ENCODE peak calls at places on chromosomes 16 and 17, in six cellular contexts. R, S, K, I, A and M are unnamed samples.

GRCh38 chr16:86772671-86773338 is 194.5 kb downstream of the FOXL1 start:
- DNase-seq in R (no peak), S (no peak), K (no peak), I (no peak), A (no peak), M (no peak)

GRCh38 chr17:76676629-76677028 is 33.1 kb upstream of the ST6GALNAC1 start:
- DNase-seq in R (no peak), S (no peak), K (no peak), I (no peak), A (no peak), M (no peak)

GRCh38 chr16:86704516-86704915 is 126.2 kb downstream of the FOXL1 start:
- DNase-seq in R (no peak), S (no peak), K (no peak), I (no peak), A (no peak), M (no peak)

GRCh38 chr17:78125976-78126894 is 2.3 kb downstream of the TMC6 start:
- DNase-seq in R (no peak), S (peak; percentile 88), K (no peak), I (no peak), A (no peak), M (no peak)

GRCh38 chr17:29905086-29905878 is 24.7 kb downstream of the SSH2 start:
- DNase-seq in R (no peak), S (no peak), K (no peak), I (no peak), A (no peak), M (no peak)

GRCh38 chr17:79844869-79845600 is 5.8 kb upstream of the CBX4 start:
- DNase-seq in R (peak; percentile 43), S (peak; percentile 90), K (no peak), I (no peak), A (no peak), M (no peak)

GRCh38 chr16:60744198-60744597 is 1292.0 kb downstream of the CDH8 start:
- DNase-seq in R (no peak), S (no peak), K (no peak), I (no peak), A (no peak), M (no peak)

GRCh38 chr17:72400863-72401262 is 280.0 kb downstream of the SOX9 start:
- DNase-seq in R (no peak), S (no peak), K (no peak), I (no peak), A (no peak), M (no peak)

GRCh38 chr17:28173801-28174200 is 131.3 kb downstream of the NLK start:
- DNase-seq in R (no peak), S (no peak), K (no peak), I (no peak), A (no peak), M (no peak)

GRCh38 chr17:75288784-75289121 is 480 bp downstream of the SLC25A19 start:
- DNase-seq in R (peak; percentile 66), S (no peak), K (no peak), I (no peak), A (no peak), M (no peak)

GRCh38 chr16:66569827-66570405 is 3.7 kb downstream of the CMTM1 start:
- DNase-seq in R (no peak), S (no peak), K (no peak), I (no peak), A (no peak), M (no peak)

GRCh38 chr17:66455022-66455547 is 152.7 kb downstream of the PRKCA start:
- DNase-seq in R (no peak), S (no peak), K (no peak), I (no peak), A (no peak), M (no peak)

GRCh38 chr16:4613636-4614570 is 785 bp downstream of the UBALD1 start:
- DNase-seq in R (peak; percentile 46), S (no peak), K (no peak), I (no peak), A (no peak), M (no peak)

GRCh38 chr17:1644493-1645206 is 882 bp downstream of the SCARF1 start:
- DNase-seq in R (no peak), S (no peak), K (no peak), I (no peak), A (no peak), M (no peak)
- H3K4me3 ChIP-seq in R (no peak overlapping the region), S (peak overlapping the region; percentile 6), K (no peak overlapping the region), I (no peak overlapping the region), A (peak overlapping the region; percentile 50), M (no peak overlapping the region)

DNA sequence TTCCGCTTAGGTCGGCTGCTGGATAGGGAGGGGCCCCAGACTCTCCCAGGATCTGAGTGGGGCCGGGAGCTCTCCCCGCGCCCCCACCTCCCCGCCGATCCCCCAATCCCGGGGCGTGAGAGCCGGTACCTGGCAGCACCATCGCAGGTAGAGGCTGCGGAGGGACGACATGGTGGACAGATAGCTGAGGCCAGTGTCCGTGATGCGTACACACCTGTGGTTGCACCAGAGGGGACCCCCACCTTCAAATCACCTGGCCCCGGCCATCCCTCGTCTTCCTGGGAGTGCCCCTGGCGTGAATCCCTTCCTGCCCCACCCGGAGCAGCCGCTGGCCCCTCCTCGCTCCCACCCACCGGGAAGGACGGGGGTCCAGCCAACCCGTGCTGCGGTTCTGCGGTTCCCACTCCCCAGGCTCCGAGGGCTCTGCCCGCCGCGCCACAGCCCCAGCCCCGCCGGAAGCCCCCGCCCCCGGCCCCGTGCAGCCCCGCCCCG is 4.7 kb upstream of the WDR24 start:
- DNase-seq in R (no peak), S (no peak), K (no peak), I (no peak), A (no peak), M (no peak)
- H3K4me3 ChIP-seq in R (no peak overlapping the region), S (peak overlapping the region; percentile 19), K (peak overlapping the region; percentile 47), I (no peak overlapping the region), A (no peak overlapping the region), M (peak overlapping the region; percentile 48)

DNA sequence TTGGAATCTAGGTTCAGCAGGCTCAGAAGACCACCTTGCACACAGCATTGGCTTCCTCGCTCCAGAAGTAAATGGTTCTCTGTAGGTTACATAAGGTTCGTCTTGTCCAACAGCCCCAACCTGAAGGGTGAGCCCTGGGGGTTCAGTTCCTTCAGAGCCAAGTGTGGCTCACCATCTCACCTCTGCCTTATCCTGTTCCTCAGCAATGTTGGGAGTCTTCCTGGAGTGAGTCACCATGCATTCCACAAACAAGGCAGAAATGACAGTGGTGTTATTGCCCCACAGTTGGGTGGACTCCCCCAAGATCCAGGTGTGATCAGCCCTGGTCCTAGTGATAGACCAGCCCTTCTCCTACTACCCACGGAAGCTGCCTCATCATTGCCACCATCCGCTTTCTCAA is 26.8 kb upstream of the SMPD3 start:
- DNase-seq in R (no peak), S (no peak), K (no peak), I (no peak), A (no peak), M (no peak)
- H3K4me3 ChIP-seq in R (no peak overlapping the region), S (no peak overlapping the region), K (no peak overlapping the region), I (no peak overlapping the region), A (no peak overlapping the region), M (no peak overlapping the region)

DNA sequence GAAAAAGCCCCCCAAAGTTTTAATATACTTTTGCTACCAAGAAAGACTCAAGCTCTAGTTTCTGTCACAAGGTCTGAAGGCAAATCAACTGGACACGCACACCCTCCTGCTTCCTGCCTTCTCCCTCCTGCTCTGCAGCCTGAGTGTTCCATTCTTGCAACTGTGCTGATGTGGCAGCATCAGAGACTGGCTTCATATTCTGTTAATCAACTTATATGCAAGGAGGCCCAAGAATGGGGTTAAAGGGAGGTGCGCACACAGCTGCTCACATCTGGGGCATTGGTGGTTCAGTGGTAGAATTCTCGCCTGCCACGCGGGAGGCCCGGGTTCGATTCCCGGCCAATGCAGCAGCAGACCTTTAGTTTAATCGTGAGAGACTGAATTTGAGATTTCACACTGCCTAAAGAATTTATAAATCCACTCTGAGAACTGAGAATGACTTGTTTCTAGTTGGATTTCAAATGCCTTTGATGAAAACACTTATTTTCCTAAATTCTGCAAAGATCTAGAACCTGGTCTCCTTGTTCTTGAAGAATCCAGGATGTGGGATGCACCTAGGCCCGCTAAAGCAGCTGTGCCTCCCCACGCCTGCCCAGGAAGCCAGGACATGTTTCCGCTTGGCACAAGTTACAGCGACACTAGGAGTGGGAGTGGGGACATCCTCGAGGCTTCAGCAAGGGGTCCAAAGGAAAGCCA is 11.6 kb downstream of the VAC14 start:
- DNase-seq in R (no peak), S (peak; percentile 93), K (no peak), I (no peak), A (no peak), M (no peak)
- H3K4me3 ChIP-seq in R (no peak overlapping the region), S (no peak overlapping the region), K (no peak overlapping the region), I (no peak overlapping the region), A (no peak overlapping the region), M (no peak overlapping the region)

DNA sequence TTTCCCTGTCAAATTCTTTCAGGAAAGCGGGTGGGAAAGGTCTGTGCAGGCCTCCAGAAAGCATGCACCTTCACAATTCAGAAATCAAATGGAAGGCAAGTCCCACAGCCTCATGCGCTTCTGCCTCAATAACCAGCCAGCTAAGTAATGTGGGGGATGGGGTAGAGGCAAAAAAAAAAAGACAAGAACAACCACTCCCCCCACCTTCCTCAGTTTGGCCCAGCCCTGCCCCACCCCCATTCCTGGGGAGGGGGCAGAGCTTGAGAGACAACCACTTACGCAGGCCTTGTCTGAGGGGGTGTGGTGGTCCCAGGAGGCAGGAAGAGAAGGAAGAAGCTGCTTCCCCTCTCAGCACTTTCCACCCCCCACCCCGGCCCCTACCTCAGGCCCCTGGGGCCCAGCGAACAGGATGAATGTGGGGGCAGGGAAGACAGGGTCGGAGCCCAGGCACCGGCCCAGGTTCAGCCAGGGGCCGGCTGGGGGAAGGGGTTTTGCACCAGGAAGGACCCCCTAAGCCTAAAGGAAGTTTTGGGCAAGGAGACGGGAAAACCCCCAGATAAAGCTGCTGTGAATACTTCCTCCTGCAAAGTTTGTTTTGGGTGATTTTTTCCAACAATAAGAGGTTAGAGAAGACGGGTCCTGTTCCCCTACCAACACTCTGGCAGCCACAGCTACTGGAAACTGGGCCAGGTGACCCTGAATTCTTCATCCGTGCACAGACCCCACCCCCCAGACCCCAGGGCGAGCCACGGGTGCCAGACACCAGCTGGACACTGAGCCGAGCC is 1.2 kb downstream of the JUP start:
- DNase-seq in R (no peak), S (no peak), K (no peak), I (no peak), A (no peak), M (no peak)
- H3K4me3 ChIP-seq in R (peak overlapping the region; percentile 28), S (peak overlapping the region; percentile 53), K (peak overlapping the region; percentile 78), I (peak overlapping the region; percentile 40), A (peak overlapping the region; percentile 72), M (peak overlapping the region; percentile 79)

GRCh38 chr16:29815793-29816693 is at the start of gene PAGR1:
- DNase-seq in R (peak; percentile 99), S (peak; percentile 100), K (peak; percentile 99), I (peak; percentile 99), A (peak; percentile 98), M (peak; percentile 99)

GRCh38 chr16:29819506-29819905 is 756 bp upstream of the MVP start:
- DNase-seq in R (peak; percentile 67), S (no peak), K (no peak), I (no peak), A (no peak), M (no peak)

GRCh38 chr16:29816694-29817441 is 916 bp downstream of the PAGR1 start:
- DNase-seq in R (peak; percentile 87), S (peak; percentile 93), K (no peak), I (no peak), A (no peak), M (no peak)

GRCh38 chr16:29820271-29820701 is at the start of gene MVP:
- DNase-seq in R (peak; percentile 81), S (no peak), K (no peak), I (no peak), A (peak; percentile 56), M (no peak)

GRCh38 chr16:29818082-29818481 is 2.1 kb downstream of the PAGR1 start:
- DNase-seq in R (no peak), S (no peak), K (no peak), I (no peak), A (no peak), M (no peak)
- H3K4me3 ChIP-seq in R (no peak overlapping the region), S (no peak overlapping the region), K (peak overlapping the region; percentile 87), I (no peak overlapping the region), A (no peak overlapping the region), M (no peak overlapping the region)

GRCh38 chr16:11583889-11584565 is 2.7 kb downstream of the LITAF start:
- DNase-seq in R (no peak), S (no peak), K (no peak), I (no peak), A (no peak), M (no peak)
- H3K4me3 ChIP-seq in R (no peak overlapping the region), S (no peak overlapping the region), K (no peak overlapping the region), I (no peak overlapping the region), A (no peak overlapping the region), M (no peak overlapping the region)